ENCODE peak calls at places on chromosomes 5 and 9, in six cellular contexts. N is natural killer cell, H is GM12865, M is foreskin fibroblast, W is SK-N-SH, Q is fibroblast of mammary gland. I is an unnamed sample.

GRCh38 chr9:99590879-99591278 is 230.8 kb upstream of the NR4A3 start:
- DNase-seq in N (no peak), H (peak; percentile 29), M (no peak), W (no peak), Q (no peak), I (no peak)

GRCh38 chr5:16497546-16497945 is 31.9 kb upstream of the ZNF622 start:
- DNase-seq in N (no peak), H (no peak), M (no peak), W (no peak), Q (no peak), I (no peak)

GRCh38 chr5:134503088-134503936 is 22.2 kb upstream of the JADE2 start:
- DNase-seq in N (no peak), H (peak; percentile 85), M (peak; percentile 98), W (peak; percentile 34), Q (peak; percentile 99), I (peak; percentile 93)

GRCh38 chr5:115818821-115819220 is 2.4 kb upstream of the CDO1 start:
- DNase-seq in N (no peak), H (no peak), M (no peak), W (no peak), Q (no peak), I (no peak)

GRCh38 chr5:138649316-138649720 is 74.1 kb upstream of the HSPA9 start:
- DNase-seq in N (no peak), H (peak; percentile 48), M (no peak), W (no peak), Q (no peak), I (no peak)

GRCh38 chr5:79229357-79230174 is 6.4 kb upstream of the JMY start:
- DNase-seq in N (no peak), H (peak; percentile 89), M (peak; percentile 96), W (peak; percentile 23), Q (peak; percentile 95), I (peak; percentile 44)

GRCh38 chr5:16669776-16670175 is 53.0 kb upstream of the RETREG1 start:
- DNase-seq in N (no peak), H (no peak), M (peak; percentile 44), W (no peak), Q (peak; percentile 30), I (no peak)

GRCh38 chr9:77731930-77732329 is 83.8 kb upstream of the GNA14 start:
- DNase-seq in N (no peak), H (peak; percentile 55), M (no peak), W (peak; percentile 21), Q (no peak), I (no peak)

GRCh38 chr5:10091701-10092100 is 158.0 kb downstream of the ATPSCKMT start:
- DNase-seq in N (no peak), H (no peak), M (no peak), W (no peak), Q (no peak), I (no peak)

GRCh38 chr5:65967288-65968066 is 41.1 kb downstream of the ERBIN start:
- DNase-seq in N (no peak), H (no peak), M (no peak), W (no peak), Q (peak; percentile 12), I (no peak)

GRCh38 chr9:127388037-127388855 is 8.7 kb upstream of the SLC2A8 start:
- DNase-seq in N (peak; percentile 69), H (peak; percentile 89), M (peak; percentile 96), W (no peak), Q (peak; percentile 96), I (peak; percentile 84)

GRCh38 chr5:120394259-120394658 is 69.8 kb upstream of the PRR16 start:
- DNase-seq in N (no peak), H (no peak), M (peak; percentile 24), W (no peak), Q (no peak), I (no peak)
- TF ChIP-seq CTCF in N (no peak), H (no peak), M (no peak), W (peak; percentile 40), Q (peak; percentile 12), I (no peak)

GRCh38 chr9:137233143-137233980 is 2.7 kb downstream of the SLC34A3 start:
- DNase-seq in N (no peak), H (no peak), M (no peak), W (no peak), Q (no peak), I (no peak)

GRCh38 chr9:137234055-137234697 is 3.5 kb downstream of the SLC34A3 start:
- DNase-seq in N (no peak), H (no peak), M (no peak), W (no peak), Q (no peak), I (no peak)

GRCh38 chr9:137236238-137236935 is 4.7 kb upstream of the TUBB4B start:
- DNase-seq in N (peak; percentile 90), H (peak; percentile 91), M (peak; percentile 91), W (peak; percentile 98), Q (peak; percentile 66), I (peak; percentile 26)

GRCh38 chr9:137235424-137236237 is 4.9 kb downstream of the SLC34A3 start:
- DNase-seq in N (no peak), H (no peak), M (peak; percentile 56), W (no peak), Q (no peak), I (no peak)

DNA sequence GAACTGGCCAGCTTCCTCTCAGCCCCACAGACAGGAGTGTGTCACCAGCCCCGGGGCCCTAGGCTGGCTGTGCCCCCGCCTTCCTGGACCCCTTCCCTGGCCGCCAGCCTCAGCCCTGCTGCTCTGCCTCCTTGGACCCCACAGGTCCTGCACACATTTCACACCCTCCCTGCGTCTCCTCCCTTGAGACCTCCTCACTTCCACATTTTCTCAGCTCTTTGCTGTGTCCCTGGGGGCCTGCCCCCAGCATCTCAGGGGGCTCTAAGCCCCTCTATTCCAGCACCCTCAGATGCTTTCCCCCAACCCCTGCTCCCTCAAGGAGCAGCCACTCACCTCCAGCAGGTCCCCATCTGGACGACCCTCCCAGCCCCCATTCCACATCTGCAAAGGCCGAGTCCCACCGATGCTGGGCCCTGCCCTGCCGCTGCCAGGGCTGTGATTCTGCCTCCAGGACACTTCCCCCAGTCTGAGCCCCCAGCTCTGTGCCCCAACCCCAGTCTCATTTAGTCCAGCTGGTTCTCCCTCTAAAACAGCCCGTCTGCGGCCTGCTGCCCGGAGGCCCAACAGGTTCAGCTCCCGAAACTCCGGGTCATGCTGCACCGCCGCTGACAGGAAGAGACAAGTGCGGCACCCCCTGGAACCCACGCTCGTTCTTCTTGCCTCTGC is 4.2 kb downstream of the SLC34A3 start:
- DNase-seq in N (no peak), H (no peak), M (no peak), W (no peak), Q (no peak), I (no peak)
- TF ChIP-seq CTCF in N (no peak), H (no peak), M (no peak), W (no peak), Q (no peak), I (no peak)

GRCh38 chr5:73314395-73315195 is 134.0 kb downstream of the FOXD1 start:
- DNase-seq in N (no peak), H (no peak), M (no peak), W (no peak), Q (no peak), I (no peak)

GRCh38 chr5:73311291-73312110 is 137.1 kb downstream of the FOXD1 start:
- DNase-seq in N (no peak), H (no peak), M (peak; percentile 75), W (no peak), Q (peak; percentile 92), I (no peak)

GRCh38 chr5:73312872-73313510 is 135.6 kb downstream of the FOXD1 start:
- DNase-seq in N (no peak), H (no peak), M (no peak), W (no peak), Q (no peak), I (no peak)

GRCh38 chr5:73307645-73308346 is 134.8 kb downstream of the TMEM174 start:
- DNase-seq in N (no peak), H (no peak), M (no peak), W (no peak), Q (no peak), I (no peak)

DNA sequence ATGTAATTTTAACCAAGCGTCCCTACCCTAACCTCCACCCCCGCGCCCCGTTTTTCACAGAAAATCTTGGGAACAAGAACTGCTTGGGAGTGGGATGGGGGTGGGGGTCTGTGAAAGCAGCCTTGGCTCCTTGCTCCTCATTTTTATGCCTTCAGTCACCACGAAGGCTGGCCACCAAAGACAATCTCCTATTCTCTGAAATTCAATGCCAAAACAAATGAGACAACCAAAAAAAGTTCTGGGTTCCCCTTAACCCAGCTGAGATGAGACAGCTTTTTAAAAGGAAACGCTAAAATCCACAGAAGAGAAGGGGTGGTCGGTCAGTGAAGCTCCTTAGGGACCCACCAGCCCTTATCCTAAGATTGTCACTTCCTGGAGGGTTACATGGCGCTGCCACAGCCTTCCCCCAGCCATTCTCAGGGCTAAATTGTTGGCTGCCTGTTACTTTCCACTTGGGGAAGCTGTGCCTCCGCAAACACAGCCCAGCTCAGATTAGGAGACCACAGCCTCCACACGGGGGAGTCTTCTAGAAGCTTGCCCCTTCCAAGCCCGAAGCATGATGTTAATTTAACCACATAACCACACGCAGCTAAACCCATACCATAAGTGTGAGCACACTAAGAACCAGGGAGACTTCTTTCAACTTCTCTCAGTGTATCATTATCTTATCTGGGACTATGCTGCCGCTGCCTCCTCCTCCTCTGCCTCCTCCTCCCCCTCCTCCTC is 136.3 kb downstream of the FOXD1 start:
- DNase-seq in N (no peak), H (peak; percentile 53), M (peak; percentile 80), W (no peak), Q (peak; percentile 68), I (peak; percentile 26)
- TF ChIP-seq CTCF in N (no peak), H (peak; percentile 13), M (peak; percentile 77), W (peak; percentile 65), Q (peak; percentile 31), I (peak; percentile 45)

GRCh38 chr5:168047669-168048111 is 243.8 kb upstream of the WWC1 start:
- DNase-seq in N (no peak), H (no peak), M (no peak), W (peak; percentile 54), Q (no peak), I (no peak)
- TF ChIP-seq CTCF in N (no peak), H (no peak), M (no peak), W (no peak), Q (no peak), I (no peak)

GRCh38 chr5:50318220-50318619 is 122.9 kb downstream of the EMB start:
- DNase-seq in N (no peak), H (no peak), M (no peak), W (no peak), Q (no peak), I (no peak)

GRCh38 chr5:50325237-50325832 is 115.8 kb downstream of the EMB start:
- DNase-seq in N (no peak), H (peak; percentile 28), M (peak; percentile 44), W (peak; percentile 2), Q (peak; percentile 31), I (peak; percentile 7)

GRCh38 chr5:50320131-50320749 is 120.8 kb downstream of the EMB start:
- DNase-seq in N (no peak), H (no peak), M (peak; percentile 1), W (no peak), Q (no peak), I (no peak)
- TF ChIP-seq CTCF in N (no peak), H (no peak), M (no peak), W (peak; percentile 73), Q (peak; percentile 1), I (no peak)

GRCh38 chr5:153148624-153148976 is 341.9 kb upstream of the GRIA1 start:
- DNase-seq in N (no peak), H (no peak), M (no peak), W (no peak), Q (no peak), I (no peak)
- TF ChIP-seq CTCF in N (no peak), H (no peak), M (no peak), W (no peak), Q (no peak), I (no peak)